ENCODE peak calls at places on chromosomes 7 and 10, in five cellular contexts. Y is choroid plexus epithelial cell, P is upper lobe of right lung, L is fibroblast of pulmonary artery, B is right lobe of liver. C is an unnamed sample.

GRCh38 chr7:90401989-90402388 is 1.3 kb upstream of the CLDN12 start:
- DNase-seq in B (peak), L (peak), Y (peak), P (no peak), C (no peak)

GRCh38 chr7:140033779-140034363 is 28.9 kb downstream of the PARP12 start:
- DNase-seq in B (no peak), P (no peak), L (no peak), Y (no peak), C (no peak)

GRCh38 chr7:50625360-50625759 is 60.2 kb upstream of the DDC start:
- DNase-seq in Y (no peak), B (no peak), L (no peak), P (no peak), C (no peak)

GRCh38 chr10:71860243-71861029 is 9.4 kb upstream of the PSAP start:
- DNase-seq in B (peak), P (peak), L (peak), Y (peak), C (peak)

GRCh38 chr10:129033790-129034272 is 433.2 kb upstream of the MGMT start:
- DNase-seq in P (no peak), Y (no peak), B (no peak), L (no peak), C (no peak)

GRCh38 chr7:96198047-96198636 is 123.8 kb downstream of the SLC25A13 start:
- DNase-seq in P (no peak), L (no peak), B (no peak), Y (no peak), C (no peak)

GRCh38 chr10:75431180-75432111 is at the start of gene LRMDA:
- DNase-seq in P (peak), L (peak), B (peak), Y (peak), C (peak)

GRCh38 chr10:122007415-122007814 is 18.5 kb downstream of the TACC2 start:
- DNase-seq in L (no peak), P (no peak), B (no peak), Y (no peak), C (no peak)

GRCh38 chr7:17027143-17027802 is 145.5 kb upstream of the AGR3 start:
- DNase-seq in Y (peak), P (no peak), L (peak), B (no peak), C (no peak)

GRCh38 chr7:113856010-113856409 is 62.8 kb downstream of the PPP1R3A start:
- DNase-seq in Y (no peak), L (no peak), P (no peak), B (no peak), C (no peak)

GRCh38 chr10:38605153-38605661 is 511.1 kb downstream of the ZNF37A start:
- DNase-seq in P (no peak), B (no peak), L (no peak), Y (no peak), C (no peak)

GRCh38 chr7:117828831-117829230 is 44.4 kb downstream of the CTTNBP2 start:
- DNase-seq in L (no peak), Y (no peak), P (no peak), B (no peak), C (no peak)

GRCh38 chr7:23062452-23062851 is 43.1 kb upstream of the KLHL7 start:
- DNase-seq in L (peak), Y (peak), B (no peak), P (no peak), C (no peak)

GRCh38 chr10:112151640-112152039 is 31.9 kb downstream of the GPAM start:
- DNase-seq in B (no peak), P (no peak), Y (no peak), L (no peak), C (no peak)

GRCh38 chr10:77501846-77502251 is 135.8 kb downstream of the KCNMA1 start:
- DNase-seq in Y (no peak), B (no peak), L (no peak), P (no peak), C (no peak)

GRCh38 chr10:13072339-13072738 is 27.6 kb upstream of the OPTN start:
- DNase-seq in P (no peak), Y (no peak), L (no peak), B (no peak), C (no peak)

GRCh38 chr10:32332299-32332750 is 14.6 kb downstream of the EPC1 start:
- DNase-seq in L (peak), P (no peak), Y (no peak), B (no peak), C (no peak)

GRCh38 chr10:21754410-21755011 is 220.5 kb downstream of the MLLT10 start:
- DNase-seq in L (peak), B (no peak), P (no peak), Y (peak), C (no peak)

GRCh38 chr10:122159159-122159970 is 111.7 kb upstream of the BTBD16 start:
- DNase-seq in Y (peak), L (no peak), P (peak), B (no peak), C (no peak)

GRCh38 chr7:110595694-110596093 is 495.2 kb upstream of the LRRN3 start:
- DNase-seq in B (no peak), P (no peak), L (no peak), Y (peak), C (no peak)
- TF ChIP-seq CTCF in B (no peak), P (no peak), L (no peak), Y (peak), C (no peak)

DNA sequence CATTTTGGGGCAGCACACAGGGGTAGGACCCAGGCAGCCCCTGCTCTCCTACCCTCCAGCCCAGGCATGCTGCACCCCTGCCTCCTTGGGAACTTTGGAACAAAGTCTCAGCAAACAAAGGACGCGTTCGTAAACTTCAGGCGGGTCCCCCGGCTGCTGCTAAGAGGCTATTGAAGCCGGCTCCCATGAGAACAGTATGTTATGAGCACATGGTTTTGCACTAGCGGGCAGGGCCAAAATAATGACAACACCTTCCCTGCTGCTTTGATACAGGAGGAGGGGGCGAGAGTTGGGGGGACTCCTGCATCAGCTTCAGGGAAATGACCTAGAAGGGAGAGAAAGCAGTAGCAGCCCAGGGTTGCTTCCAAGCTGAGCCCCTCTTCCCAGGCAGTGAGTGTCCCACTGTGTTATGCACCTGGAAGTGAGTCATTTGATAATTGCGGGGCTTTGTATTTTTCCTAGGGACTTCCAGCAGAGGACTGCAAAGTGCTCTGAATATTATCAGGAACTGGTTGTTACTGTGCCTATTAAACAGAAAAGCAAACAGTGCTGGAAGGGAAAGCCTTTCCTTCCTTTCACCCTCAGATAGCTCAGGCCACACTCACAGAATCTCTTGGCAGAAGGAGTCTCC is 6.9 kb downstream of the ITPRIP start:
- DNase-seq in Y (peak), P (no peak), L (peak), B (peak), C (peak)
- TF ChIP-seq CTCF in Y (no peak), P (no peak), L (no peak), B (no peak), C (no peak)

GRCh38 chr7:79241288-79242055 is 212.0 kb downstream of the MAGI2 start:
- DNase-seq in B (no peak), P (no peak), L (peak), Y (peak), C (no peak)
- TF ChIP-seq CTCF in B (no peak), P (no peak), L (no peak), Y (no peak), C (no peak)

GRCh38 chr10:70052462-70053211 is at the start of gene MACROH2A2:
- DNase-seq in Y (peak), L (peak), P (peak), B (peak), C (no peak)
- TF ChIP-seq CTCF in Y (peak), L (peak), P (peak), B (peak), C (no peak)

DNA sequence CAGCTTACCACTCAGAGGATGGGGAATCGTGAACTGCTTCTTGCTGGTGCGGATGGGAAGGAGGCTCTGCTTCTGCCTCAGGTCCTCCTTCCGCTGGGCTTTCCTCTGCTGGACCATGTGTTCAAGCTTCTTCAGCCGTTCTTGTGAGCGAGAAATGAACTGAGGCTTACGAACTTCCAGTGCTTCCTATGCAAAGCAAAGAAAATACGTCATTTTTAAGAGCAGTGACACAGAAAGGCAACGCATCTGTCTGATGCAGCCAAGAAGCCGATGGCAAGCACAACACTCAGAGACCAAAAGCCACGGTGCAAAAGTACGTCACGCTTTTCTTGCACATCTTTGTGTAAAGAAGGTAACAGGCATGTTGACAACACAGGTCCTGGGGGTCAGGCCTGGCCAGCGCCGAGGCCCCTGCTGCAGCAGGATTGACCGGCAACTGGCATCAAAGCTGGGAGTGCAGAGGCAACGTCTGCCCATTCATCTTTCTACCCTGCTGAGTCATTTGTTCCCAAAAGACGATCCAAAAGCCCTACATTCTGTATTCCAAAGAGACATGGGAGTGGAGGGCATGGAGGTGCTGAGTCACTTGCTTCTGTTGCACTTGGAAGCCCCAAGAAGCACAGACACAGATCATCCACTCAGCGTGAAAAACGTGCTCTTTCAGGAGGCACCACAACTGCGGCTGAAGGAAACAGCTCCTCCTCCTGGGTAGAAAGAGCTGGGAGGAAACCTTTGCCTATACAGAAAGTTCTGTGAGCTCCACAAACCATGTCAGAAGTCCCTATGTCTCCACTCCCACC is 71.0 kb upstream of the ADAM12 start:
- DNase-seq in L (peak), Y (peak), B (no peak), P (no peak), C (no peak)
- TF ChIP-seq CTCF in L (peak), Y (peak), B (no peak), P (no peak), C (no peak)

DNA sequence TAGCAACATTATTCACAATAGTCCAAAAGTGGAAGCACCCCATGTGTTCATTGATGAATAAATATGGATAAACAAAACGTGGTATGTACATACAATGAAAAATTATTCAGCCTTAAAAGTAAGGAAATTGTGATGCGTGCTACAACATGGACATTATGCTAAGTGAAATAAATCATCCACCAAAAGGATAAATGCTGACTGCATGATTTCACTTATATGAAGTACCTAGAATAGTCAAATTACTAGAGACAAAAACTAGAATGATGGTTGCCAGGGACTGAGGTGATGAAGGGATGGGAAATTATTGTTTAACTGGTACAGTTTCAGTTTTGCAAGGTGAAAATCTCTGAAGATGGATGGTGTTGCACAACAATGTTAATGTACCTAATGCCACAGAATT is 56.6 kb downstream of the THSD7A start:
- DNase-seq in Y (no peak), B (no peak), L (no peak), P (no peak), C (no peak)
- TF ChIP-seq CTCF in Y (no peak), B (no peak), L (no peak), P (no peak), C (no peak)

GRCh38 chr10:74361678-74362077 is 210.7 kb downstream of the ADK start:
- DNase-seq in P (no peak), Y (no peak), B (no peak), L (peak), C (no peak)
- TF ChIP-seq CTCF in P (no peak), Y (no peak), B (no peak), L (no peak), C (no peak)